ENCODE peak calls at places on chromosomes 1 and 21, in six cellular contexts. F is body of pancreas, B is transverse colon, C is pancreas, U is Panc1, V is AG04450. D is an unnamed sample.

GRCh38 chr1:109425391-109425790 is 857 bp downstream of the PSMA5 start:
- DNase-seq in F (no peak), B (no peak), C (no peak), U (no peak), V (no peak), D (no peak)

GRCh38 chr1:9787702-9788101 is 36.1 kb downstream of the CLSTN1 start:
- DNase-seq in F (no peak), B (peak; percentile 45), C (no peak), U (no peak), V (no peak), D (no peak)

GRCh38 chr1:145994391-145995120 is 1.8 kb downstream of the TXNIP start:
- DNase-seq in F (no peak), B (no peak), C (no peak), U (no peak), V (no peak), D (no peak)

GRCh38 chr1:40339420-40340323 is 22.6 kb upstream of the COL9A2 start:
- DNase-seq in F (peak; percentile 20), B (no peak), C (no peak), U (no peak), V (no peak), D (no peak)

GRCh38 chr1:41840592-41841246 is 78.0 kb downstream of the HIVEP3 start:
- DNase-seq in F (no peak), B (no peak), C (no peak), U (no peak), V (no peak), D (no peak)

GRCh38 chr1:173507205-173507846 is 30.2 kb downstream of the PRDX6 start:
- DNase-seq in F (no peak), B (no peak), C (no peak), U (peak; percentile 64), V (peak; percentile 49), D (peak; percentile 6)

GRCh38 chr1:115029526-115029925 is at the start of gene TSHB:
- DNase-seq in F (no peak), B (no peak), C (no peak), U (no peak), V (no peak), D (no peak)

GRCh38 chr1:67053535-67053784 is 488 bp downstream of the SLC35D1 start:
- DNase-seq in F (peak; percentile 71), B (peak; percentile 79), C (no peak), U (no peak), V (no peak), D (no peak)

GRCh38 chr21:39527067-39527595 is 75.4 kb downstream of the SH3BGR start:
- DNase-seq in F (no peak), B (no peak), C (no peak), U (no peak), V (no peak), D (no peak)

GRCh38 chr1:93448983-93449805 is 1.3 kb downstream of the FNBP1L start:
- DNase-seq in F (peak; percentile 50), B (peak; percentile 70), C (peak; percentile 75), U (no peak), V (no peak), D (no peak)

GRCh38 chr1:109993885-109994284 is 9.3 kb downstream of the AHCYL1 start:
- DNase-seq in F (no peak), B (no peak), C (no peak), U (no peak), V (no peak), D (no peak)

GRCh38 chr1:204326891-204327290 is 32.8 kb downstream of the PLEKHA6 start:
- DNase-seq in F (no peak), B (no peak), C (no peak), U (no peak), V (no peak), D (no peak)

GRCh38 chr1:169892819-169893644 is 664 bp downstream of the SCYL3 start:
- DNase-seq in F (peak; percentile 40), B (peak; percentile 42), C (no peak), U (no peak), V (no peak), D (no peak)

GRCh38 chr1:114231301-114231700 is 77.6 kb upstream of the SYT6 start:
- DNase-seq in F (no peak), B (no peak), C (no peak), U (no peak), V (no peak), D (no peak)

GRCh38 chr1:28287315-28287714 is 28.0 kb downstream of the SESN2 start:
- DNase-seq in F (no peak), B (no peak), C (no peak), U (no peak), V (no peak), D (no peak)

GRCh38 chr21:41923641-41924342 is 30.0 kb downstream of the C2CD2 start:
- DNase-seq in F (no peak), B (no peak), C (no peak), U (no peak), V (no peak), D (no peak)

GRCh38 chr1:100458925-100459814 is 78.8 kb upstream of the GPR88 start:
- DNase-seq in F (peak; percentile 74), B (peak; percentile 78), C (no peak), U (peak; percentile 53), V (peak; percentile 71), D (peak; percentile 68)

GRCh38 chr21:46022551-46023107 is 41.1 kb downstream of the COL6A1 start:
- DNase-seq in F (no peak), B (no peak), C (no peak), U (no peak), V (no peak), D (no peak)

GRCh38 chr1:216034506-216034905 is 388.7 kb downstream of the USH2A start:
- DNase-seq in F (no peak), B (no peak), C (no peak), U (no peak), V (no peak), D (no peak)

GRCh38 chr1:38852780-38853179 is 6.8 kb downstream of the RRAGC start:
- DNase-seq in F (no peak), B (no peak), C (no peak), U (no peak), V (no peak), D (no peak)

GRCh38 chr1:185974367-185974766 is 240.2 kb downstream of the HMCN1 start:
- DNase-seq in F (no peak), B (no peak), C (no peak), U (no peak), V (no peak), D (no peak)

GRCh38 chr1:185969524-185969991 is 235.4 kb downstream of the HMCN1 start:
- DNase-seq in F (no peak), B (no peak), C (no peak), U (no peak), V (no peak), D (no peak)

GRCh38 chr1:185971688-185972087 is 237.5 kb downstream of the HMCN1 start:
- DNase-seq in F (no peak), B (no peak), C (no peak), U (no peak), V (no peak), D (no peak)

GRCh38 chr1:185972096-185972875 is 238.1 kb downstream of the HMCN1 start:
- DNase-seq in F (no peak), B (no peak), C (no peak), U (no peak), V (no peak), D (no peak)

GRCh38 chr1:185973645-185974044 is 239.5 kb downstream of the HMCN1 start:
- DNase-seq in F (no peak), B (no peak), C (no peak), U (no peak), V (peak; percentile 86), D (no peak)
- H3K4me3 ChIP-seq in F (no peak overlapping the region), B (no peak overlapping the region), C (no peak overlapping the region), U (no peak overlapping the region), V (no peak overlapping the region), D (no peak overlapping the region)

GRCh38 chr1:11559211-11559970 is 80.4 kb downstream of the DISP3 start:
- DNase-seq in F (no peak), B (no peak), C (no peak), U (no peak), V (no peak), D (no peak)
- TF ChIP-seq CTCF in F (no peak), B (no peak), C (no peak), U (no peak), V (no peak), D (no peak)

DNA sequence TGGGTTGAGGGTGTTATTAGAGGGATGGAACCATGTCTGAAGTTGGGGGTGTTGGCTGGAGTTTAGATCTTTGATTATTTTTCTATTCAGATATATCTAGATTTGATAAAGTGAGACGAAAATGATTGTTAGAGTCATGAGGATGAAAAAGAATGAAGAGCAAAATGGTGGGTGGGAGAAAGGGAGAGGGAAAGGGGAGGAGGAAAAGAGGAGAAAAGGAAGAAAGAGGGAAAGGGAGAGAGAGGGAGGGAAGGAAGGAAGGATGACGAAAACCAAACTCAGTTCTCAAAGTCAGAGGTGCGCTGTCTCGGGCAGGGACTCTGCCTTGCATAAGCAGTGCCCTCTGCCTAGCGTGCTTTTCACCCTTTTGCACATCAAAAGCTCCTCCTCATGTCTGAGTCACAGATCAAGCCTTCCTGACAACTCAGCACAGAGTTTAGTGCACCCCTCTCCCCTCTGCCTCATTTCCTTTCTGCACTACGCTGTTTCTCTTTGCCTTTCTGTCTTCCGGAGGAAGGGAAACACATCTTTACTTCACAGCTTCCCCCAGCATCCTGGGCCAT is 225.8 kb upstream of the PROX1 start:
- DNase-seq in F (no peak), B (no peak), C (no peak), U (no peak), V (no peak), D (no peak)
- H3K4me3 ChIP-seq in F (no peak overlapping the region), B (no peak overlapping the region), C (no peak overlapping the region), U (no peak overlapping the region), V (no peak overlapping the region), D (no peak overlapping the region)

GRCh38 chr1:153795934-153796785 is 21.0 kb downstream of the SLC27A3 start:
- DNase-seq in F (no peak), B (no peak), C (peak; percentile 51), U (no peak), V (no peak), D (no peak)

GRCh38 chr1:153798468-153798780 is 23.2 kb downstream of the SLC27A3 start:
- DNase-seq in F (no peak), B (no peak), C (no peak), U (no peak), V (no peak), D (no peak)

GRCh38 chr1:153795325-153795837 is 20.2 kb downstream of the SLC27A3 start:
- DNase-seq in F (no peak), B (no peak), C (peak; percentile 69), U (no peak), V (no peak), D (no peak)

GRCh38 chr1:153799016-153799415 is 23.8 kb downstream of the SLC27A3 start:
- DNase-seq in F (no peak), B (no peak), C (no peak), U (no peak), V (no peak), D (no peak)

DNA sequence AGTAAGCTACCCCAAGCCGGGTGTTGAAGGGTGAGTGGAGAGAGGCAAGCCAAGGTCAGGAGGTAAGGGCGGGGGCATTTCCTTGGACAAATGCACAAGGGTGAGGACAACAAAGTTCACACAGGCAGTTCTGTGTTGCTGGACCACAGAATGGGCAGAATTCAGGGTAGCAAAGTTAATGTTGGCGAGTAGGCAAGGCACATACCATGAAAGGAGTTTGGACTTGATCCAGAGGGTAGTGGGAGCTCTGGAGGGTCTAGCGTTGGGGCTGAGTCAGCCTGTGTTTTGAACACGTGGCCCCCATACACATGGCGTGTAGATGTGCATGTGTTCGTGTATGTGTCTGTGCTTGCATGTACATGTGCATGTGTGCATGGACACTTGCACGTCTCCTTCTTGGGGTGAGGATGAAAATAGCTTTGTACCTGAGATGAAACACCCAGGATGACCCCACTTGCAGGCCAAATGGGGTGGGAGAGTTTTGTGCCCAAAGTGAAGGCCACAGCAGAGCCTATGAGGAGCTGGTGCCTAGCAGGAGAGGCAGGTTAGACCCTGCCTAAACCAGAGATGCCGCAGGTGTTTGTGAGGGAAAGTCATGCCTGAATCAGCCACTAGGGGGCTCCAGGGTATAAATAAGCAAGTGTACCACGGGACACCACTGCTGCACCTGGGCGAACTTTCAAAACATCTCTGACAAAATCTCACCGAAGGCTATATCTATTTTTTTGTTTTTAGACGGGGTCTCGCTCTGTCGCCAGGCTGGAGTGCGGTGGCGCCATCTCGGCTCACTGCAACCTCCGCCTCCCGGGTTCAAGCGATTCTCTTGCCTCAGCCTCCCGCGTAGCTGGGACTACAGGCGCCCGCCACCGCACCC is 21.8 kb downstream of the SLC27A3 start:
- DNase-seq in F (peak; percentile 91), B (peak; percentile 90), C (peak; percentile 80), U (peak; percentile 57), V (peak; percentile 21), D (peak; percentile 53)
- TF ChIP-seq CTCF in F (peak; percentile 89), B (peak; percentile 95), C (peak; percentile 94), U (peak; percentile 94), V (peak; percentile 82), D (peak; percentile 85)